ENCODE peak calls at places on chromosomes 11 and 22, in four cellular contexts. U, X, L and W are unnamed samples.

GRCh38 chr11:4763096-4763495 is 6.6 kb downstream of the OR51F1 start:
- DNase-seq in U (no peak), X (no peak), L (no peak), W (no peak)

GRCh38 chr22:42177891-42178336 is 47.3 kb upstream of the CYP2D6 start:
- DNase-seq in U (no peak), X (no peak), L (no peak), W (no peak)

GRCh38 chr11:128463386-128463829 is 124.0 kb downstream of the ETS1 start:
- DNase-seq in U (no peak), X (no peak), L (no peak), W (no peak)

GRCh38 chr11:45472713-45473317 is 186.7 kb upstream of the SYT13 start:
- DNase-seq in U (no peak), X (no peak), L (no peak), W (no peak)

GRCh38 chr11:5288108-5288911 is 13.4 kb downstream of the OR51B4 start:
- DNase-seq in U (peak; percentile 37), X (peak; percentile 95), L (no peak), W (no peak)

GRCh38 chr11:94876645-94877445 is 96.5 kb downstream of the CWC15 start:
- DNase-seq in U (no peak), X (peak; percentile 85), L (peak; percentile 72), W (peak; percentile 86)

GRCh38 chr11:57237204-57237681 is at the start of gene APLNR:
- DNase-seq in U (no peak), X (peak; percentile 91), L (no peak), W (no peak)

GRCh38 chr11:68020575-68020974 is 9.9 kb upstream of the NDUFS8 start:
- DNase-seq in U (peak; percentile 82), X (no peak), L (peak; percentile 83), W (no peak)

GRCh38 chr11:63553759-63554158 is 9.4 kb downstream of the PLAAT2 start:
- DNase-seq in U (no peak), X (no peak), L (no peak), W (no peak)

GRCh38 chr11:134013518-134013917 is 55.4 kb upstream of the JAM3 start:
- DNase-seq in U (no peak), X (no peak), L (no peak), W (no peak)

GRCh38 chr11:110778351-110778750 is 66.1 kb upstream of the ARHGAP20 start:
- DNase-seq in U (no peak), X (no peak), L (no peak), W (no peak)

GRCh38 chr22:39360674-39361413 is 11.1 kb downstream of the SYNGR1 start:
- DNase-seq in U (no peak), X (no peak), L (peak; percentile 29), W (no peak)

GRCh38 chr11:132245558-132246385 is 875.4 kb downstream of the NTM start:
- DNase-seq in U (no peak), X (no peak), L (no peak), W (no peak)

GRCh38 chr11:85595285-85595884 is 31.8 kb downstream of the DLG2 start:
- DNase-seq in U (no peak), X (peak; percentile 62), L (peak; percentile 62), W (no peak)

GRCh38 chr22:17063372-17064106 is 21.3 kb upstream of the IL17RA start:
- DNase-seq in U (peak; percentile 87), X (no peak), L (no peak), W (no peak)

GRCh38 chr11:116581349-116581748 is 191.4 kb downstream of the BUD13 start:
- DNase-seq in U (no peak), X (no peak), L (no peak), W (no peak)

GRCh38 chr11:83061883-83062282 is 9.8 kb downstream of the RAB30 start:
- DNase-seq in U (no peak), X (no peak), L (no peak), W (no peak)

GRCh38 chr11:32224580-32224979 is 133.7 kb downstream of the RCN1 start:
- DNase-seq in U (no peak), X (no peak), L (no peak), W (no peak)

GRCh38 chr11:67379061-67380058 is 6.0 kb upstream of the CLCF1 start:
- DNase-seq in U (no peak), X (peak; percentile 75), L (peak; percentile 89), W (no peak)

GRCh38 chr11:109435121-109435742 is 13.2 kb downstream of the C11orf87 start:
- DNase-seq in U (no peak), X (no peak), L (no peak), W (no peak)

GRCh38 chr22:47282366-47282765 is 519.9 kb downstream of the TBC1D22A start:
- DNase-seq in U (no peak), X (no peak), L (no peak), W (no peak)

GRCh38 chr11:23991140-23991539 is 505.7 kb upstream of the LUZP2 start:
- DNase-seq in U (no peak), X (no peak), L (no peak), W (no peak)

GRCh38 chr11:113289341-113290187 is 24.8 kb upstream of the TTC12 start:
- DNase-seq in U (peak; percentile 67), X (peak; percentile 58), L (peak; percentile 32), W (peak; percentile 64)

GRCh38 chr22:23826510-23827350 is 12.1 kb downstream of the DERL3 start:
- DNase-seq in U (no peak), X (no peak), L (no peak), W (no peak)
- H3K9me3 ChIP-seq in U (no peaks in the 10 kb centered on the region), X (no peaks in the 10 kb centered on the region), L (no peaks in the 10 kb centered on the region), W (no peaks in the 10 kb centered on the region)

GRCh38 chr11:30218278-30218677 is 12.5 kb upstream of the FSHB start:
- DNase-seq in U (no peak), X (no peak), L (no peak), W (no peak)

GRCh38 chr11:30216534-30216933 is 14.3 kb upstream of the FSHB start:
- DNase-seq in U (no peak), X (no peak), L (no peak), W (no peak)
- TF ChIP-seq EP300 in U (no peak), X (no peak), L (no peak), W (no peak)

GRCh38 chr11:126474888-126475626 is 119.6 kb downstream of the ST3GAL4 start:
- DNase-seq in U (no peak), X (no peak), L (no peak), W (peak; percentile 46)
- H3K27ac ChIP-seq in U (peak overlapping the region; percentile 2), X (no peak overlapping the region), L (no peak overlapping the region), W (peak overlapping the region; percentile 57)

GRCh38 chr11:1236316-1237127 is 13.7 kb downstream of the MUC5B start:
- DNase-seq in U (no peak), X (no peak), L (no peak), W (peak; percentile 13)

GRCh38 chr11:1237128-1237580 is 14.3 kb downstream of the MUC5B start:
- DNase-seq in U (peak; percentile 61), X (no peak), L (no peak), W (no peak)

GRCh38 chr11:1234771-1235614 is 12.1 kb downstream of the MUC5B start:
- DNase-seq in U (no peak), X (no peak), L (no peak), W (no peak)

GRCh38 chr11:1234054-1234720 is 11.3 kb downstream of the MUC5B start:
- DNase-seq in U (no peak), X (no peak), L (no peak), W (no peak)

DNA sequence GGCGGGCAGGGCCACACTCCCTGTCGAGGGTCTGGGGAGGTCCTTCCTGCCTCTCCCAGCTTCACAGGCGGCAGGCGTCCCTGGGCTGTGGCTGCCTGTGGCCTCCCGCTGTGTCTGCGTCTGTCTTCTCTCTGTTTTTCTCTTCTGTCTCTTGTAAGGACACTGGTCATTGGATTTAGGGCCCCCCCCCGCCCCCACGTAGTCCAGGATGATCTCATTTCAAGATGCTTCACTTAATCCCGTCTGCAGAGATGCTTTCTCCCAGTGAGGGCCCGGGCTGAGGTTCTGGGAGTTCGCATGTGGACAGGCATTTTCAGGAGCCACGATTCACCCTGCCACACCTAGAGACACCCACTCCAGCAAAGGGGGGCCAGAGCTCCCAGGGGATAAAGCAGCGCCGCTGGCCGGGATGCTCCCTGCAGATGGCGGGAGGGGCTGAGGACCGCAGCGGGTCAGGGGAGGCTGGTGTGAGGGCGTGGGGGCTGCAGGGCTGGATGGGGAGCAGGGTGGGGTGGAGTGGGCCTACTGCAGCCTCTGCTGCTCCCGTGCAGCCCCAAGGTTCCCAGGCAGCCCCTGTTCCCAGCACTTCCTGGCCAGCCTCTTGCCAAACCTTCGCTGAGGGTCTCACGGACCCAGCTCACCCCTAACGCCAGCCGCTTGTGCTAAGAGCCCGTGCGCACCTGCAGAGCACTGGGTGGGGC is 12.9 kb downstream of the MUC5B start:
- DNase-seq in U (no peak), X (no peak), L (no peak), W (peak; percentile 6)
- H3K9me3 ChIP-seq in U (no peaks in the 10 kb centered on the region), X (no peaks in the 10 kb centered on the region), L (no peaks in the 10 kb centered on the region), W (no peaks in the 10 kb centered on the region)

DNA sequence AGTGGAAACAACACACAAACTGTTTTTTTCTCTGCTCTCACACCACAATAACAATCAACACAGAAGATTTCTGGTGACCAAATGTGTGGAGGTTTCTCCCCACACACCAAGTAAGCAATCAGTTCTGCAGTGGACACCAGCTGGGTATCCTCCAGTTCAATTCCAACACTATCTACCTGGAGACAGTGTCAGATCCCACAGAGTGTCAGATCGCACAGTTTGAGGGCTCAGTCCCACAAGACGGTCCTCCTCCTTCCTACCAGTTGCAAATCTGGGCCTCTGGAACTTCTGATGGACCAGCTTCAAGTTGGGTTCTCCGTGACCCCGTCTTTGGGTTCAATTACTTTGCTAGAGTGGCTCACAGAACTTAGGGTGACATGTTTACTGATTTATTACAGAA is 9.0 kb downstream of the SWAP70 start:
- DNase-seq in U (no peak), X (no peak), L (no peak), W (no peak)
- TF ChIP-seq EP300 in U (no peak), X (no peak), L (no peak), W (no peak)

GRCh38 chr22:29623059-29623458 is 19.6 kb downstream of the NF2 start:
- DNase-seq in U (no peak), X (no peak), L (no peak), W (no peak)

GRCh38 chr22:29623553-29624169 is 20.2 kb downstream of the NF2 start:
- DNase-seq in U (no peak), X (no peak), L (no peak), W (no peak)

GRCh38 chr22:29626497-29627195 is 23.2 kb downstream of the NF2 start:
- DNase-seq in U (no peak), X (no peak), L (no peak), W (no peak)

GRCh38 chr22:29627196-29627535 is 23.7 kb downstream of the NF2 start:
- DNase-seq in U (no peak), X (no peak), L (no peak), W (no peak)

GRCh38 chr22:29625090-29625825 is 21.8 kb downstream of the NF2 start:
- DNase-seq in U (peak; percentile 60), X (peak; percentile 68), L (peak; percentile 69), W (peak; percentile 55)
- H3K27ac ChIP-seq in U (peak overlapping the region; percentile 44), X (no peak overlapping the region), L (peak overlapping the region; percentile 37), W (peak overlapping the region; percentile 27)

GRCh38 chr11:14884667-14885273 is 7.3 kb downstream of the CYP2R1 start:
- DNase-seq in U (no peak), X (no peak), L (no peak), W (no peak)
- H3K9me3 ChIP-seq in U (no peaks in the 10 kb centered on the region), X (no peaks in the 10 kb centered on the region), L (no peaks in the 10 kb centered on the region), W (no peaks in the 10 kb centered on the region)

DNA sequence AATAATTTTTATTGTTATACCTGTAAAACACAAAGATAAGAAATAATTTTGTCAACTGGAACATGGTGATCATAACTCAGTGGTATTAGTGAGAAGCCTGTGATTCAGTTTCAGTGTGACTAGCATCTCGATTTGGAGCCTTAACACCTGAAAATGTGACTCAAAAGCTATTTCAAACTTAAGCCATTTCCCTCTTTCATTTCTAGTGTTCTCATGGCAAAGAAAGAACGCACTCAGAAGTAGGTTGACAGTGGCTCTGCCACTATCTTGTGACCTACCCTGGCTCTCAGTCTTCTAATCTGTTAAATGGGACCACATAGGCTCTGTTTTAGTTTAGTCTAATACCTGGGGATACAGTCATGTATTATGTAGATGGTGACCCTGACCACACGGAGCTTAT is 62.7 kb downstream of the ISX start:
- DNase-seq in U (no peak), X (no peak), L (no peak), W (no peak)
- TF ChIP-seq EP300 in U (no peak), X (no peak), L (no peak), W (no peak)